ENCODE peak calls at places on chromosomes 2 and 18, in five cellular contexts. X, V, R, W and F are unnamed samples.

GRCh38 chr18:63186934-63187574 is 132.5 kb downstream of the BCL2 start:
- DNase-seq in X (no peak), V (no peak), R (no peak), W (no peak), F (peak)

GRCh38 chr2:6301426-6301825 is 564.3 kb downstream of the CMPK2 start:
- DNase-seq in X (no peak), V (no peak), R (no peak), W (no peak), F (no peak)

GRCh38 chr2:223545406-223545805 is 56.8 kb downstream of the SCG2 start:
- DNase-seq in X (no peak), V (no peak), R (peak), W (no peak), F (no peak)

GRCh38 chr2:223959688-223960087 is 2.4 kb downstream of the MRPL44 start:
- DNase-seq in X (peak), V (no peak), R (no peak), W (no peak), F (no peak)

GRCh38 chr2:1626271-1626681 is 118.0 kb downstream of the PXDN start:
- DNase-seq in X (no peak), V (no peak), R (no peak), W (no peak), F (no peak)

GRCh38 chr2:219175928-219176817 is 552 bp downstream of the CNPPD1 start:
- DNase-seq in X (peak), V (peak), R (peak), W (peak), F (peak)

GRCh38 chr2:187383043-187383800 is 64.8 kb downstream of the CALCRL start:
- DNase-seq in X (no peak), V (no peak), R (no peak), W (no peak), F (no peak)

GRCh38 chr2:135667045-135667444 is 74.6 kb upstream of the UBXN4 start:
- DNase-seq in X (peak), V (no peak), R (no peak), W (no peak), F (no peak)

GRCh38 chr2:8304821-8305766 is 376.8 kb upstream of the ID2 start:
- DNase-seq in X (no peak), V (peak), R (no peak), W (no peak), F (no peak)

GRCh38 chr2:128638311-128638710 is 319.6 kb upstream of the HS6ST1 start:
- DNase-seq in X (no peak), V (peak), R (no peak), W (peak), F (no peak)

GRCh38 chr2:153575171-153575853 is 96.8 kb upstream of the RPRM start:
- DNase-seq in X (no peak), V (no peak), R (no peak), W (no peak), F (no peak)

GRCh38 chr2:149562304-149562703 is 25.3 kb downstream of the MMADHC start:
- DNase-seq in X (peak), V (no peak), R (peak), W (no peak), F (no peak)

GRCh38 chr18:26574958-26575864 is 26.9 kb upstream of the KCTD1 start:
- DNase-seq in X (peak), V (peak), R (peak), W (peak), F (peak)

GRCh38 chr2:39020383-39020782 is 100.5 kb downstream of the SOS1 start:
- DNase-seq in X (no peak), V (no peak), R (no peak), W (no peak), F (no peak)

GRCh38 chr2:141968377-141968920 is 162.4 kb downstream of the LRP1B start:
- DNase-seq in X (no peak), V (no peak), R (peak), W (no peak), F (peak)

GRCh38 chr18:51196116-51196810 is 1.2 kb downstream of the MEX3C start:
- DNase-seq in X (no peak), V (no peak), R (peak), W (peak), F (no peak)

GRCh38 chr2:3669656-3670055 is 11.7 kb downstream of the ALLC start:
- DNase-seq in X (no peak), V (peak), R (no peak), W (no peak), F (no peak)

GRCh38 chr2:241759091-241759807 is 17.4 kb upstream of the GAL3ST2 start:
- DNase-seq in X (no peak), V (no peak), R (no peak), W (no peak), F (no peak)

GRCh38 chr2:102304711-102305591 is 6.4 kb upstream of the IL1RL1 start:
- DNase-seq in X (no peak), V (no peak), R (no peak), W (no peak), F (no peak)

GRCh38 chr2:165453672-165454071 is 15.8 kb upstream of the CSRNP3 start:
- DNase-seq in X (no peak), V (no peak), R (no peak), W (no peak), F (no peak)

GRCh38 chr18:10133516-10133915 is 219.7 kb downstream of the VAPA start:
- DNase-seq in X (no peak), V (no peak), R (no peak), W (no peak), F (no peak)